ENCODE peak calls at places on chromosome 7, in ten cellular contexts. One of them, this sample, is unnamed. For H3K4me1, the result is how much of the 10 kb centered on the place peaks cover.

GRCh38 chr7:158394936-158395335 is 192.7 kb downstream of the PTPRN2 start:
- DNase-seq in HepG2: no peak
- DNase-seq in stomach: peak
- DNase-seq in H1: peak
- DNase-seq in HCT116: no peak
- DNase-seq in GM23338: peak
- DNase-seq in SK-N-SH: peak
- DNase-seq in breast epithelium: no peak
- DNase-seq in K562: peak
- DNase-seq in prostate gland: no peak
- DNase-seq in this sample: no peak

GRCh38 chr7:112554591-112554990 is 73.8 kb downstream of the LSMEM1 start:
- DNase-seq in HepG2: no peak
- DNase-seq in stomach: no peak
- DNase-seq in H1: no peak
- DNase-seq in HCT116: no peak
- DNase-seq in GM23338: no peak
- DNase-seq in SK-N-SH: no peak
- DNase-seq in breast epithelium: no peak
- DNase-seq in K562: no peak
- DNase-seq in prostate gland: no peak
- DNase-seq in this sample: no peak

GRCh38 chr7:79897166-79897565 is 237.5 kb upstream of the GNAI1 start:
- DNase-seq in HepG2: no peak
- DNase-seq in stomach: no peak
- DNase-seq in H1: no peak
- DNase-seq in HCT116: no peak
- DNase-seq in GM23338: no peak
- DNase-seq in SK-N-SH: no peak
- DNase-seq in breast epithelium: no peak
- DNase-seq in K562: no peak
- DNase-seq in prostate gland: no peak
- DNase-seq in this sample: no peak

GRCh38 chr7:132009778-132010177 is 453.4 kb upstream of the PODXL start:
- DNase-seq in HepG2: no peak
- DNase-seq in stomach: no peak
- DNase-seq in H1: no peak
- DNase-seq in HCT116: no peak
- DNase-seq in GM23338: no peak
- DNase-seq in SK-N-SH: no peak
- DNase-seq in breast epithelium: no peak
- DNase-seq in K562: no peak
- DNase-seq in prostate gland: no peak
- DNase-seq in this sample: no peak

GRCh38 chr7:45610660-45611299 is 36.6 kb downstream of the ADCY1 start:
- DNase-seq in HepG2: no peak
- DNase-seq in stomach: no peak
- DNase-seq in H1: no peak
- DNase-seq in HCT116: no peak
- DNase-seq in GM23338: no peak
- DNase-seq in SK-N-SH: no peak
- DNase-seq in breast epithelium: peak
- DNase-seq in K562: no peak
- DNase-seq in prostate gland: no peak
- DNase-seq in this sample: no peak

GRCh38 chr7:105454058-105454739 is 65.5 kb upstream of the SRPK2 start:
- DNase-seq in HepG2: no peak
- DNase-seq in stomach: no peak
- DNase-seq in H1: no peak
- DNase-seq in HCT116: no peak
- DNase-seq in GM23338: no peak
- DNase-seq in SK-N-SH: no peak
- DNase-seq in breast epithelium: no peak
- DNase-seq in K562: peak
- DNase-seq in prostate gland: no peak
- DNase-seq in this sample: no peak

GRCh38 chr7:22214000-22214399 is 143.0 kb downstream of the RAPGEF5 start:
- DNase-seq in HepG2: no peak
- DNase-seq in stomach: no peak
- DNase-seq in H1: no peak
- DNase-seq in HCT116: no peak
- DNase-seq in GM23338: peak
- DNase-seq in SK-N-SH: no peak
- DNase-seq in breast epithelium: no peak
- DNase-seq in K562: no peak
- DNase-seq in prostate gland: no peak
- DNase-seq in this sample: no peak

GRCh38 chr7:2008936-2009540 is 223.7 kb downstream of the MAD1L1 start:
- DNase-seq in HepG2: no peak
- DNase-seq in stomach: no peak
- DNase-seq in H1: no peak
- DNase-seq in HCT116: no peak
- DNase-seq in GM23338: no peak
- DNase-seq in SK-N-SH: peak
- DNase-seq in breast epithelium: peak
- DNase-seq in K562: no peak
- DNase-seq in prostate gland: no peak
- DNase-seq in this sample: peak

GRCh38 chr7:150949971-150950491 is 28.1 kb downstream of the KCNH2 start:
- DNase-seq in HepG2: no peak
- DNase-seq in stomach: no peak
- DNase-seq in H1: no peak
- DNase-seq in HCT116: no peak
- DNase-seq in GM23338: no peak
- DNase-seq in SK-N-SH: peak
- DNase-seq in breast epithelium: no peak
- DNase-seq in K562: no peak
- DNase-seq in prostate gland: no peak
- DNase-seq in this sample: peak

GRCh38 chr7:150950496-150951180 is 27.5 kb downstream of the KCNH2 start:
- DNase-seq in HepG2: no peak
- DNase-seq in stomach: no peak
- DNase-seq in H1: no peak
- DNase-seq in HCT116: no peak
- DNase-seq in GM23338: no peak
- DNase-seq in SK-N-SH: no peak
- DNase-seq in breast epithelium: no peak
- DNase-seq in K562: no peak
- DNase-seq in prostate gland: no peak
- DNase-seq in this sample: peak

GRCh38 chr7:150947761-150948680 is 30.1 kb downstream of the KCNH2 start:
- DNase-seq in HepG2: no peak
- DNase-seq in stomach: no peak
- DNase-seq in H1: no peak
- DNase-seq in HCT116: no peak
- DNase-seq in GM23338: no peak
- DNase-seq in SK-N-SH: peak
- DNase-seq in breast epithelium: peak
- DNase-seq in K562: peak
- DNase-seq in prostate gland: no peak
- DNase-seq in this sample: peak

GRCh38 chr7:150948791-150949251 is 29.3 kb downstream of the KCNH2 start:
- DNase-seq in HepG2: no peak
- DNase-seq in stomach: no peak
- DNase-seq in H1: no peak
- DNase-seq in HCT116: no peak
- DNase-seq in GM23338: no peak
- DNase-seq in SK-N-SH: peak
- DNase-seq in breast epithelium: peak
- DNase-seq in K562: no peak
- DNase-seq in prostate gland: no peak
- DNase-seq in this sample: peak

DNA sequence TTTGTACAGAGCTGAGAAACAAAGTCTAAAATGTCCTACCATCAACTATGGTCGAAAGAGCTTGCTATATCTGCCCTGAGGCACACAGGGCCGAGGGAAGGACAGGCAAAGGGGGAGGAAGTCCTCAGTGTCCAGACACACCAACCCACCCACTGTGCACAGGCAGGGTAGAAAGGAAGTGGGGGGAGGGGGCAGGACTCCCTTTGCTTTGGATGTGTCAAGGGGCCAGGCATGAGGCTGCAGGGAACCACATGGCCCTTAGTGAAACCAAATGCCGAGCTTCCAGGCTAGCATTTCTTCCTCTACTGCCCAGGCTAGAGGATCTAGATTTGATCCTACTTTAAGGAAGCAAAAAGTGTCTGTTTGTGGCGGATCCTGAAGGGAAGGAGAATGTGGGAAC is 28.6 kb downstream of the KCNH2 start:
- DNase-seq in HepG2: no peak
- DNase-seq in stomach: no peak
- DNase-seq in H1: no peak
- DNase-seq in HCT116: no peak
- DNase-seq in GM23338: no peak
- DNase-seq in SK-N-SH: peak
- DNase-seq in breast epithelium: peak
- DNase-seq in K562: no peak
- DNase-seq in prostate gland: no peak
- DNase-seq in this sample: peak
- H3K4me1 ChIP-seq in HepG2: under half
- H3K4me1 ChIP-seq in stomach: under half
- H3K4me1 ChIP-seq in H1: under half
- H3K4me1 ChIP-seq in HCT116: under half
- H3K4me1 ChIP-seq in GM23338: under half
- H3K4me1 ChIP-seq in SK-N-SH: half or more
- H3K4me1 ChIP-seq in breast epithelium: under half
- H3K4me1 ChIP-seq in K562: half or more
- H3K4me1 ChIP-seq in prostate gland: under half
- H3K4me1 ChIP-seq in this sample: half or more

GRCh38 chr7:127391591-127392181 is 822 bp downstream of the ZNF800 start:
- DNase-seq in HepG2: no peak
- DNase-seq in stomach: peak
- DNase-seq in H1: no peak
- DNase-seq in HCT116: no peak
- DNase-seq in GM23338: peak
- DNase-seq in SK-N-SH: no peak
- DNase-seq in breast epithelium: no peak
- DNase-seq in K562: no peak
- DNase-seq in prostate gland: peak
- DNase-seq in this sample: no peak

GRCh38 chr7:127390817-127391590 is 1.5 kb downstream of the ZNF800 start:
- DNase-seq in HepG2: no peak
- DNase-seq in stomach: no peak
- DNase-seq in H1: no peak
- DNase-seq in HCT116: no peak
- DNase-seq in GM23338: no peak
- DNase-seq in SK-N-SH: no peak
- DNase-seq in breast epithelium: no peak
- DNase-seq in K562: no peak
- DNase-seq in prostate gland: no peak
- DNase-seq in this sample: no peak

GRCh38 chr7:127392566-127393369 is at the start of gene ZNF800:
- DNase-seq in HepG2: peak
- DNase-seq in stomach: peak
- DNase-seq in H1: peak
- DNase-seq in HCT116: peak
- DNase-seq in GM23338: peak
- DNase-seq in SK-N-SH: peak
- DNase-seq in breast epithelium: peak
- DNase-seq in K562: peak
- DNase-seq in prostate gland: peak
- DNase-seq in this sample: peak

GRCh38 chr7:127393370-127394058 is 1.0 kb upstream of the ZNF800 start:
- DNase-seq in HepG2: no peak
- DNase-seq in stomach: no peak
- DNase-seq in H1: no peak
- DNase-seq in HCT116: no peak
- DNase-seq in GM23338: peak
- DNase-seq in SK-N-SH: peak
- DNase-seq in breast epithelium: no peak
- DNase-seq in K562: no peak
- DNase-seq in prostate gland: peak
- DNase-seq in this sample: peak

DNA sequence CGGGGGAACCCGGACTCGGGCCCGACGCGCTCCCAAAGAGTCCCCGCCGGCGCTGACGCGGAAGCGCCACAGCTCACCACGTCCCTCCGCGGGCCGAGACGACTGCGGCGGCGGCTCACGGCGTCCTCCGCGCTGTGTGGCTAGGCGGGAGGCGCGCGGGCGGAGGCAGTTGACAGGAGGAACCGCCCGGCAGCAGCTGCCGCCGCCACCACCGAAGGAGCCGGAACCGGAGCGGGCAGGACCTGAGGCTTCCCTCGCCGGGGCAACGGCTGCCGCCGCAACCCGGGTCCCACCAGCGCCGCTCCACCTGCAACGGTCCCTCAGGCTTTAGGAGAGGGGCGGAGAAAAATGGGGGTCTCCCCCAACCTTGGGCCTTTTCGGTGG is 334 bp downstream of the ZNF800 start:
- DNase-seq in HepG2: no peak
- DNase-seq in stomach: peak
- DNase-seq in H1: no peak
- DNase-seq in HCT116: no peak
- DNase-seq in GM23338: peak
- DNase-seq in SK-N-SH: peak
- DNase-seq in breast epithelium: peak
- DNase-seq in K562: peak
- DNase-seq in prostate gland: peak
- DNase-seq in this sample: peak
- TF ChIP-seq POLR2AphosphoS5 in HepG2: no peak
- TF ChIP-seq POLR2AphosphoS5 in stomach: no peak
- TF ChIP-seq POLR2AphosphoS5 in H1: no peak
- TF ChIP-seq POLR2AphosphoS5 in HCT116: no peak
- TF ChIP-seq POLR2AphosphoS5 in GM23338: no peak
- TF ChIP-seq POLR2AphosphoS5 in SK-N-SH: no peak
- TF ChIP-seq POLR2AphosphoS5 in breast epithelium: no peak
- TF ChIP-seq POLR2AphosphoS5 in K562: no peak
- TF ChIP-seq POLR2AphosphoS5 in prostate gland: no peak
- TF ChIP-seq POLR2AphosphoS5 in this sample: no peak

GRCh38 chr7:44060091-44060947 is 5.0 kb downstream of the PGAM2 start:
- DNase-seq in HepG2: no peak
- DNase-seq in stomach: no peak
- DNase-seq in H1: no peak
- DNase-seq in HCT116: no peak
- DNase-seq in GM23338: no peak
- DNase-seq in SK-N-SH: no peak
- DNase-seq in breast epithelium: peak
- DNase-seq in K562: no peak
- DNase-seq in prostate gland: no peak
- DNase-seq in this sample: peak

GRCh38 chr7:44057849-44058758 is 7.3 kb downstream of the PGAM2 start:
- DNase-seq in HepG2: no peak
- DNase-seq in stomach: no peak
- DNase-seq in H1: no peak
- DNase-seq in HCT116: no peak
- DNase-seq in GM23338: no peak
- DNase-seq in SK-N-SH: no peak
- DNase-seq in breast epithelium: peak
- DNase-seq in K562: no peak
- DNase-seq in prostate gland: no peak
- DNase-seq in this sample: peak

GRCh38 chr7:44057181-44057848 is 8.1 kb downstream of the PGAM2 start:
- DNase-seq in HepG2: no peak
- DNase-seq in stomach: no peak
- DNase-seq in H1: no peak
- DNase-seq in HCT116: no peak
- DNase-seq in GM23338: no peak
- DNase-seq in SK-N-SH: no peak
- DNase-seq in breast epithelium: no peak
- DNase-seq in K562: no peak
- DNase-seq in prostate gland: no peak
- DNase-seq in this sample: peak

GRCh38 chr7:44059219-44060090 is 5.9 kb downstream of the PGAM2 start:
- DNase-seq in HepG2: no peak
- DNase-seq in stomach: no peak
- DNase-seq in H1: no peak
- DNase-seq in HCT116: no peak
- DNase-seq in GM23338: no peak
- DNase-seq in SK-N-SH: no peak
- DNase-seq in breast epithelium: peak
- DNase-seq in K562: no peak
- DNase-seq in prostate gland: no peak
- DNase-seq in this sample: peak

DNA sequence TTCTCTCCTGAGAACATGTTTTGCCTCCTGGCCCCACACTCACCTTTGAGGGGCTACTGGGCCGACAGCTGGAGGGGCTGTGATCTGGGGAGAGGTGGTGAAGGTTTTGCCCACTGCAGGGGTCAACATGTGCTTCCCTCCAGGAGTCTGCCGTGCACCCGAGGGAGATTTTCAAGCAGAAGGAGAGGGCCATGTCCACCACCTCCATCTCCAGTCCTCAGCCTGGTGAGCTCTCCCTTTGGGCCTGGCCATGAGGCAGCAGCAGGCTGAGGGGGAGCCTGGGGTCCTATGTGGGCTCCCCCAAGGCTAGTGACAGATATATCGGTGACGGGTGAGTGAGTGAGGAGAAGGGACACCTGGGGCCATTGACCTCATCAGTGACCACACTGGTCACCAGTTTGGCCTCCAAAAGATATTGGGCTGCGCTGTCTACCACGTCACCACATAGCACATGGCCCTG is 6.6 kb downstream of the PGAM2 start:
- DNase-seq in HepG2: no peak
- DNase-seq in stomach: no peak
- DNase-seq in H1: no peak
- DNase-seq in HCT116: no peak
- DNase-seq in GM23338: no peak
- DNase-seq in SK-N-SH: no peak
- DNase-seq in breast epithelium: peak
- DNase-seq in K562: no peak
- DNase-seq in prostate gland: no peak
- DNase-seq in this sample: peak
- H3K4me1 ChIP-seq in HepG2: under half
- H3K4me1 ChIP-seq in stomach: under half
- H3K4me1 ChIP-seq in H1: under half
- H3K4me1 ChIP-seq in HCT116: under half
- H3K4me1 ChIP-seq in GM23338: under half
- H3K4me1 ChIP-seq in SK-N-SH: under half
- H3K4me1 ChIP-seq in breast epithelium: under half
- H3K4me1 ChIP-seq in K562: under half
- H3K4me1 ChIP-seq in prostate gland: under half
- H3K4me1 ChIP-seq in this sample: under half

GRCh38 chr7:76054129-76055120 is 6.5 kb downstream of the MDH2 start:
- DNase-seq in HepG2: no peak
- DNase-seq in stomach: no peak
- DNase-seq in H1: no peak
- DNase-seq in HCT116: no peak
- DNase-seq in GM23338: no peak
- DNase-seq in SK-N-SH: no peak
- DNase-seq in breast epithelium: no peak
- DNase-seq in K562: no peak
- DNase-seq in prostate gland: no peak
- DNase-seq in this sample: no peak
- TF ChIP-seq POLR2AphosphoS5 in HepG2: no peak
- TF ChIP-seq POLR2AphosphoS5 in stomach: no peak
- TF ChIP-seq POLR2AphosphoS5 in H1: no peak
- TF ChIP-seq POLR2AphosphoS5 in HCT116: no peak
- TF ChIP-seq POLR2AphosphoS5 in GM23338: no peak
- TF ChIP-seq POLR2AphosphoS5 in SK-N-SH: no peak
- TF ChIP-seq POLR2AphosphoS5 in breast epithelium: no peak
- TF ChIP-seq POLR2AphosphoS5 in K562: no peak
- TF ChIP-seq POLR2AphosphoS5 in prostate gland: no peak
- TF ChIP-seq POLR2AphosphoS5 in this sample: peak

This sample was measured in sigmoid colon.